ENCODE peak calls at places on chromosomes 1 and 21, in seven cellular contexts. L, Z, T, X, U, I and F are unnamed samples.

GRCh38 chr1:112956503-112957132 is 622 bp upstream of the SLC16A1 start:
- DNase-seq in Z (peak), U (peak), X (no peak), L (no peak), I (no peak), T (no peak), F (no peak)

GRCh38 chr1:4650486-4650885 is 3.9 kb upstream of the AJAP1 start:
- DNase-seq in I (no peak), X (no peak), U (no peak), T (no peak), L (no peak), Z (no peak), F (no peak)

GRCh38 chr1:2825487-2826189 is 24.1 kb upstream of the TTC34 start:
- DNase-seq in Z (no peak), I (no peak), U (no peak), X (no peak), T (no peak), L (no peak), F (no peak)

GRCh38 chr1:41347276-41347675 is 14.0 kb upstream of the FOXO6 start:
- DNase-seq in L (peak), Z (no peak), U (no peak), I (peak), X (no peak), T (no peak), F (no peak)

GRCh38 chr1:157829711-157830110 is 9.8 kb upstream of the FCRL1 start:
- DNase-seq in X (no peak), U (no peak), T (no peak), Z (no peak), I (no peak), L (no peak), F (no peak)

GRCh38 chr1:169107673-169108160 is 1.2 kb downstream of the ATP1B1 start:
- DNase-seq in X (no peak), U (peak), T (no peak), I (no peak), Z (no peak), L (peak), F (no peak)

GRCh38 chr21:44377201-44377921 is 23.9 kb downstream of the TRPM2 start:
- DNase-seq in Z (no peak), L (no peak), I (no peak), T (no peak), X (no peak), U (no peak), F (no peak)

GRCh38 chr1:9128161-9128519 is 762 bp downstream of the GPR157 start:
- DNase-seq in I (peak), L (peak), T (no peak), U (no peak), X (no peak), Z (peak), F (no peak)

GRCh38 chr1:66250483-66250882 is 283.5 kb upstream of the SGIP1 start:
- DNase-seq in L (no peak), T (no peak), I (no peak), Z (no peak), U (no peak), X (no peak), F (no peak)

GRCh38 chr1:160416369-160416768 is 16.0 kb downstream of the VANGL2 start:
- DNase-seq in U (no peak), I (no peak), Z (no peak), L (no peak), X (peak), T (no peak), F (no peak)

GRCh38 chr1:40384413-40384762 is 10.9 kb downstream of the SMAP2 start:
- DNase-seq in Z (no peak), X (no peak), L (no peak), U (no peak), I (no peak), T (no peak), F (no peak)

GRCh38 chr1:227261501-227261900 is 56.8 kb downstream of the CDC42BPA start:
- DNase-seq in L (no peak), U (no peak), I (no peak), Z (no peak), X (no peak), T (no peak), F (no peak)

GRCh38 chr1:84960371-84960770 is 36.5 kb downstream of the MCOLN2 start:
- DNase-seq in X (no peak), T (no peak), L (no peak), Z (no peak), U (no peak), I (no peak), F (no peak)

GRCh38 chr1:208455821-208456220 is 211.6 kb upstream of the PLXNA2 start:
- DNase-seq in Z (no peak), L (no peak), U (no peak), X (no peak), I (no peak), T (no peak), F (no peak)

GRCh38 chr21:43300496-43301423 is 126.2 kb downstream of the SIK1 start:
- DNase-seq in I (no peak), X (no peak), U (no peak), T (no peak), L (peak), Z (no peak), F (peak)

GRCh38 chr1:209516771-209517471 is 66.6 kb upstream of the CAMK1G start:
- DNase-seq in T (no peak), L (no peak), I (no peak), U (no peak), Z (no peak), X (no peak), F (no peak)

GRCh38 chr1:194535369-194535768 is 1349.0 kb upstream of the B3GALT2 start:
- DNase-seq in U (no peak), L (no peak), I (no peak), X (peak), Z (no peak), T (no peak), F (no peak)

GRCh38 chr1:117627562-117628165 is 21.8 kb downstream of the TENT5C start:
- DNase-seq in X (no peak), Z (no peak), L (no peak), I (no peak), U (no peak), T (no peak), F (no peak)

GRCh38 chr1:205928256-205928655 is 15.0 kb downstream of the SLC26A9 start:
- DNase-seq in X (no peak), I (no peak), L (no peak), U (peak), T (no peak), Z (no peak), F (no peak)

DNA sequence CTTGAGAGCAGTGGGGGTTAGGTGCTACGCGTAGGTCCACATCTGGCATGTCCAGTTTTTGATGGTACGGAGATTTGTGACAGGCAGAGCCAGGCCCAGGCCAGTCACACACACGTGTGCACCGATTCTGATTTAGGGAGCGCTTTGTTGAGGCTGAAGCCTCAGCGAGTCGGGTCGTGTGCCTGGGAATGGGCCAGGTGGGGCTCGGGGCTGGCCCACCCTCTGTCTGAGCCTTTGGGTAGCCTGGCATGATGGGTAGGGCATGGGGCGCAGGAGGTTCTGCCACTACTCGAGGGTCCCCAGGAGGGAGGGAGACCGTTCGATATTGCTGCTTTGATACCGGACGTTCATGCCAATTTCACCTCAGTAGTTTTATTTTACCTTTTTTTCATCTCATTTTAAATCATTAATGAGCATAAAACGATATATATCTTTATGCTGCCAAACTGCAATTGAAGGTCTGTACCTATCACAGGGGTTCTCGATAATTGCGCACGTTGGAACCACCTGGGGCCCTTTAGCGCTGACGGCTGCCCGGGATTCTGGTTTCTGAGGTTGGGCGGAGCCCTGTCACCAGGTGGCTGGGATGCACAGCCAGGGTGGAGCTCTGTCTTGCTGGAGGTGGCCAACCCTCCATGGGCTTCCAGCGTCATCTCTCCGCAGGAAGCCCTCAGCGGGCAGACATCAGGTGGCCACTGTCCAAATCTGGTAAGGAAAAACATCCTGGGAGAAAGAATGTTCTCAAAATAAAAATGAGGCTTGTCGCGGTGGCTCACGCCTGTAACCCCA is 71.9 kb downstream of the SCCPDH start:
- DNase-seq in I (no peak), L (no peak), T (no peak), X (no peak), Z (no peak), U (no peak), F (no peak)
- TF ChIP-seq CTCF in I (no peak), L (no peak), T (no peak), X (no peak), Z (no peak), U (no peak), F (no peak)

DNA sequence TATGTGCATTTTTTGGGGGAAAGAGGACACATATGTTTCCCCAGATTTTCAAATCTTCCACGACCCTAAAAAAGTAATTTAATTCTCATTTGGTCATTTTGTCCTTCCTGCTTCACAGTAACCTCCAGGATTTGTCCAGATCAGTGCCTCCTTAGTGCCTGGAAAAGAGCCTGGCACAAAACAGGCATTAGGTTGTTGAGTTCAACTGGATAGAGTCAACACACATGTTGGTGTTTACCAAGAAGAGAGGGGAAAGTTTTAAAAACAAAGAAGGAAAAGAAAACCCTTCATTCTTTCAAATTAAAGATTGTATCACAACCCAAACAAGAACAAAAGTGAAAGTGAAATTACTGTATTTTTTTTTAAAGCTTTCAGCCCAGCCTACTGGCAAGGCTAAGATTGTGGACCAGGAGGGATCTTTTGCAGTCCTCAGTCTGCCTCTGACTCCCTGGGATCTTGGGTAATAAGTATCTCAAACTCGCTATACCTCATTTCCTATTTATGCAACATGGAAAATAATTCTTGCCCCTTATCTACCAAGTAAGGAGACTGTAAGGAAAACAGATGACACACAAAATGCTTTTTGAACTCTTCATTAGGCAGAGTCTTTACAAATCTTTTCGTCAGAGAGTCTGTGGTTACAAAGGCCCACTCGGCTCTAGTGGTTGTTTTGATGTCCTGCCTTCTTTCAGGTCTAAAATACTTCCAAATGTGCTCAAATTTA is 57.8 kb downstream of the ZNF281 start:
- DNase-seq in U (no peak), I (no peak), X (no peak), Z (no peak), L (no peak), T (no peak), F (no peak)
- TF ChIP-seq CTCF in U (no peak), I (no peak), X (no peak), Z (no peak), L (no peak), T (no peak), F (no peak)

GRCh38 chr1:76868916-76869315 is 1.6 kb downstream of the ST6GALNAC5 start:
- DNase-seq in X (peak), I (no peak), T (no peak), Z (no peak), L (peak), U (peak), F (peak)

GRCh38 chr1:76870037-76870436 is 2.8 kb downstream of the ST6GALNAC5 start:
- DNase-seq in Z (no peak), T (no peak), L (no peak), U (no peak), X (no peak), I (no peak), F (no peak)

GRCh38 chr1:76867342-76868130 is at the start of gene ST6GALNAC5:
- DNase-seq in L (peak), X (peak), Z (no peak), T (no peak), I (no peak), U (peak), F (peak)

GRCh38 chr1:76866566-76866965 is 714 bp upstream of the ST6GALNAC5 start:
- DNase-seq in I (no peak), L (no peak), T (no peak), X (no peak), U (no peak), Z (no peak), F (no peak)

DNA sequence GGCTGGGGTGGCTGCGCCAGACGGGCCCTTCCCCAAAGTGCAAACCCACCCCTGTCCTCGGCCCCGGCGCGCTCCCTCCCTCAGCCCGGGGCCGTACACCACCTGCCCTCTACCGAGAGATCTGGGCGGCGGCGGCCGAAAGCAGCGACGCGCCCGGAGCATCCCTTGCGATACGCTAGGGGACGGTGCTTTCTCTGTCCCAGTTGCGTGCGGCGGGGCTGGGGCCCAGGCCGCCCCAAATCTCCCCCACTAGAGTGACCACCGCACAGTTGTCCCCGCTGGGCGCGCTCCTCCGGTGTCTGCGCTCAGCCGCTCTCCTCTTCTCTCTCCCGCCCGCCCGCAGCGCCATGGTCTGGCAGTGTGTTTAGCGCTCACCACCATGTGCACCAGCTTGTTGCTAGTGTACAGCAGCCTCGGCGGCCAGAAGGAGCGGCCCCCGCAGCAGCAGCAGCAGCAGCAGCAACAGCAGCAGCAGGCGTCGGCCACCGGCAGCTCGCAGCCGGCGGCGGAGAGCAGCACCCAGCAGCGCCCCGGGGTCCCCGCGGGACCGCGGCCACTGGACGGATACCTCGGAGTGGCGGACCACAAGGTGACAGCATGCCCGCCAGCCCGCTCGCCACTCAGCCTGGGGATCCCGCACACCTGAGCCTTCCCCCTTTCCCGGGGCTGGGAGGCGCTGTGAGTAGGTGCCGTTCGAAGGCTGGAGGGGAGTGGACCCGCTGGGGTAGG is 1.0 kb downstream of the ST6GALNAC5 start:
- DNase-seq in T (no peak), L (peak), I (no peak), X (peak), Z (no peak), U (peak), F (peak)
- TF ChIP-seq CTCF in T (peak), L (peak), I (peak), X (no peak), Z (no peak), U (no peak), F (no peak)

GRCh38 chr1:165114022-165114888 is 242.3 kb downstream of the LMX1A start:
- DNase-seq in L (peak), X (peak), U (peak), Z (no peak), T (peak), I (no peak), F (peak)
- TF ChIP-seq CTCF in L (peak), X (peak), U (peak), Z (peak), T (no peak), I (peak), F (peak)

DNA sequence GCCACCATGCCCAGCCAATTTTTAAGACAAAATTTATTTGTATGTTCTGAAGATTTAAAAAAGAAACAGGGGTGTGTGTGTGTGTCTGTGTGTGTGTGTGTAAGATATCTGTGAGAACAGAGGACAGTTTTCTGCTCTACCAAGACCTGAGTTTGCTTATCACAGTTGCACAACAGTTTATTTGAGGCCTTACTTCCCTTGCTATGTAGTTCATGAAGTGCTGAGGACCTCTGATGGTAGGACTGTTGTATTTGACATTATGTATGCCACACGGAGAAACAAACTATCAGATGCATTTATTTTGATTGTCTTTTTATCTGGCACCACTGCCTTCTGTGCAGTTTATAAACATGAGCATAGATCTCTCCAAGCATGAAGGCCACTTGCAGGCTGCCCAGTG is 355.2 kb downstream of the PBX1 start:
- DNase-seq in I (no peak), L (no peak), Z (no peak), U (no peak), T (no peak), X (no peak), F (no peak)
- TF ChIP-seq CTCF in I (no peak), L (peak), Z (peak), U (peak), T (no peak), X (no peak), F (no peak)

DNA sequence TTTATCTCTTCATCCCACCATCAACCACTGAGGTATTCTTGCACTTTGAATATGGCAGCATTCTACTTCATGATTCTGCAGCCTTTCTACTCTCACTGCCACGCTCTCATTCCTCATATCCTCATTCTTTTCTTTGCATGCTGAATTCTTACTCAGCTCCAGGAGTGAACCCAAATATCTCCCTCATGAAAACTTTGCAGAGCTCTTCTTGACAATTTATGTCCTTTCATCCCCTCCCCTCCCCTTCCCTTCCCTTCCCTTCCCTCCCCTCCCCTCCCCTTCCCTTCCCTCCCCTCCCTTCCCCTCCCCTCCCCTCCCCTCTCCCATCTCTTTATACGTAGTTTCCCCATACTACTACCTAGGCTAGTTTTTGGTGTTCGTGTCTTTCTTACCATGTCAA is 363.9 kb downstream of the RYR2 start:
- DNase-seq in X (no peak), I (no peak), Z (no peak), L (no peak), T (no peak), U (no peak), F (no peak)
- TF ChIP-seq CTCF in X (no peak), I (no peak), Z (no peak), L (no peak), T (no peak), U (no peak), F (no peak)